ENCODE peak calls at places on chromosomes 16 and 17, in six cellular contexts. O is SW480; Y is transverse colon; F is activated T-cell treated with anti-CD3 and anti-CD28 coated beads, Interleukin-2, amount 50 U/mL, for 1 hour; J is RWPE1; Z is uterus. A is an unnamed sample.

GRCh38 chr17:14303343-14304221 is 2.7 kb downstream of the HS3ST3B1 start:
- DNase-seq in O (no peak), Y (no peak), F (peak), J (no peak), Z (no peak), A (no peak)

GRCh38 chr17:70564006-70564620 is 394.8 kb downstream of the KCNJ2 start:
- DNase-seq in O (no peak), Y (no peak), F (no peak), J (no peak), Z (no peak), A (no peak)

GRCh38 chr17:34853916-34854315 is 107.3 kb downstream of the CCT6B start:
- DNase-seq in O (no peak), Y (no peak), F (no peak), J (no peak), Z (no peak), A (no peak)

GRCh38 chr17:68231536-68231935 is 16.3 kb upstream of the AMZ2 start:
- DNase-seq in O (no peak), Y (no peak), F (no peak), J (peak), Z (no peak), A (no peak)

GRCh38 chr17:44345497-44346026 is 460 bp downstream of the GRN start:
- DNase-seq in O (peak), Y (peak), F (peak), J (no peak), Z (peak), A (peak)

GRCh38 chr16:58462499-58462996 is 37.4 kb upstream of the NDRG4 start:
- DNase-seq in O (no peak), Y (no peak), F (no peak), J (no peak), Z (no peak), A (no peak)

GRCh38 chr16:81067166-81067565 is 9.9 kb downstream of the C16orf46 start:
- DNase-seq in O (no peak), Y (no peak), F (no peak), J (no peak), Z (no peak), A (no peak)

GRCh38 chr16:50414152-50414551 is 45.4 kb upstream of the BRD7 start:
- DNase-seq in O (no peak), Y (no peak), F (no peak), J (no peak), Z (no peak), A (no peak)

GRCh38 chr17:78396436-78397335 is 18.2 kb downstream of the PGS1 start:
- DNase-seq in O (no peak), Y (no peak), F (no peak), J (no peak), Z (no peak), A (no peak)

GRCh38 chr16:83577201-83577600 is 230.6 kb upstream of the HSBP1 start:
- DNase-seq in O (no peak), Y (no peak), F (no peak), J (no peak), Z (no peak), A (no peak)

GRCh38 chr17:83053779-83054451 is 25.5 kb upstream of the METRNL start:
- DNase-seq in O (no peak), Y (no peak), F (peak), J (no peak), Z (peak), A (peak)

GRCh38 chr16:51343411-51343810 is 192.3 kb upstream of the SALL1 start:
- DNase-seq in O (no peak), Y (no peak), F (no peak), J (no peak), Z (no peak), A (no peak)

GRCh38 chr16:7397901-7398300 is 65.3 kb downstream of the RBFOX1 start:
- DNase-seq in O (peak), Y (no peak), F (no peak), J (no peak), Z (no peak), A (no peak)

GRCh38 chr16:71969353-71969752 is 30.8 kb downstream of the PKD1L3 start:
- DNase-seq in O (no peak), Y (no peak), F (no peak), J (no peak), Z (no peak), A (no peak)

GRCh38 chr16:14024300-14024699 is 46.8 kb upstream of the MRTFB start:
- DNase-seq in O (no peak), Y (no peak), F (no peak), J (no peak), Z (no peak), A (no peak)

GRCh38 chr17:18117533-18117932 is 9.0 kb downstream of the MYO15A start:
- DNase-seq in O (no peak), Y (no peak), F (no peak), J (no peak), Z (no peak), A (no peak)

GRCh38 chr16:71658771-71659170 is 32.8 kb downstream of the MARVELD3 start:
- DNase-seq in O (no peak), Y (peak), F (no peak), J (no peak), Z (no peak), A (no peak)

GRCh38 chr17:796609-797008 is 14.5 kb downstream of the MRM3 start:
- DNase-seq in O (no peak), Y (no peak), F (no peak), J (no peak), Z (no peak), A (no peak)

GRCh38 chr17:51091635-51092034 is 29.0 kb downstream of the SPAG9 start:
- DNase-seq in O (no peak), Y (no peak), F (no peak), J (no peak), Z (no peak), A (no peak)

GRCh38 chr17:6528557-6528956 is 27.8 kb downstream of the PITPNM3 start:
- DNase-seq in O (no peak), Y (no peak), F (no peak), J (no peak), Z (no peak), A (no peak)

GRCh38 chr16:87435399-87436224 is 43.5 kb downstream of the MAP1LC3B start:
- DNase-seq in O (no peak), Y (no peak), F (no peak), J (no peak), Z (no peak), A (no peak)

GRCh38 chr16:89922884-89923639 is at the start of gene TUBB3:
- DNase-seq in O (peak), Y (peak), F (peak), J (peak), Z (peak), A (no peak)

GRCh38 chr17:82301300-82301915 is 16.0 kb downstream of the CD7 start:
- DNase-seq in O (no peak), Y (no peak), F (peak), J (no peak), Z (no peak), A (peak)

GRCh38 chr17:42315402-42316156 is 27.3 kb downstream of the STAT5A start:
- DNase-seq in O (no peak), Y (peak), F (no peak), J (no peak), Z (no peak), A (no peak)

GRCh38 chr16:19681637-19682036 is 36.4 kb downstream of the KNOP1 start:
- DNase-seq in O (no peak), Y (no peak), F (no peak), J (no peak), Z (no peak), A (no peak)

GRCh38 chr16:58236831-58237230 is 38.9 kb upstream of the CSNK2A2 start:
- DNase-seq in O (no peak), Y (no peak), F (no peak), J (no peak), Z (no peak), A (no peak)

GRCh38 chr17:36092228-36092627 is 2.3 kb upstream of the CCL3 start:
- DNase-seq in O (no peak), Y (no peak), F (no peak), J (no peak), Z (no peak), A (no peak)

GRCh38 chr17:32569171-32570080 is 82.6 kb downstream of the CDK5R1 start:
- DNase-seq in O (no peak), Y (no peak), F (no peak), J (peak), Z (no peak), A (no peak)

A was measured in CD8-positive, alpha-beta T cell.